ENCODE peak calls at places on chromosome 10, in seven cellular contexts. One of them, this sample, is unnamed.

GRCh38 chr10:7373039-7373438 is 37.8 kb downstream of the SFMBT2 start:
- DNase-seq in D721Med: no peak
- DNase-seq in MM.1S: no peak
- DNase-seq in Calu3: no peak
- DNase-seq in fibroblast of the aortic adventitia: no peak
- DNase-seq in GM12865: no peak
- DNase-seq in HFF-Myc: no peak
- DNase-seq in this sample: no peak

GRCh38 chr10:12720217-12720981 is 281.1 kb downstream of the CCDC3 start:
- DNase-seq in D721Med: no peak
- DNase-seq in HFF-Myc: no peak
- DNase-seq in GM12865: no peak
- DNase-seq in MM.1S: no peak
- DNase-seq in fibroblast of the aortic adventitia: peak
- DNase-seq in Calu3: peak
- DNase-seq in this sample: no peak

GRCh38 chr10:1662361-1663025 is 74.8 kb downstream of the ADARB2 start:
- DNase-seq in HFF-Myc: no peak
- DNase-seq in Calu3: no peak
- DNase-seq in fibroblast of the aortic adventitia: no peak
- DNase-seq in MM.1S: no peak
- DNase-seq in D721Med: no peak
- DNase-seq in GM12865: peak
- DNase-seq in this sample: peak

GRCh38 chr10:95273393-95274312 is 17.1 kb downstream of the PDLIM1 start:
- DNase-seq in Calu3: peak
- DNase-seq in fibroblast of the aortic adventitia: peak
- DNase-seq in GM12865: no peak
- DNase-seq in D721Med: no peak
- DNase-seq in MM.1S: no peak
- DNase-seq in HFF-Myc: peak
- DNase-seq in this sample: no peak

GRCh38 chr10:101000602-101000991 is 989 bp downstream of the LZTS2 start:
- DNase-seq in Calu3: no peak
- DNase-seq in fibroblast of the aortic adventitia: no peak
- DNase-seq in HFF-Myc: no peak
- DNase-seq in GM12865: no peak
- DNase-seq in MM.1S: peak
- DNase-seq in D721Med: no peak
- DNase-seq in this sample: peak

GRCh38 chr10:124161212-124162000 is 68.0 kb upstream of the CHST15 start:
- DNase-seq in HFF-Myc: no peak
- DNase-seq in GM12865: no peak
- DNase-seq in D721Med: no peak
- DNase-seq in fibroblast of the aortic adventitia: no peak
- DNase-seq in MM.1S: no peak
- DNase-seq in Calu3: no peak
- DNase-seq in this sample: no peak

GRCh38 chr10:69958232-69958902 is 94.3 kb upstream of the MACROH2A2 start:
- DNase-seq in D721Med: no peak
- DNase-seq in GM12865: peak
- DNase-seq in HFF-Myc: peak
- DNase-seq in Calu3: peak
- DNase-seq in fibroblast of the aortic adventitia: peak
- DNase-seq in MM.1S: peak
- DNase-seq in this sample: no peak

GRCh38 chr10:78436223-78436575 is 402.5 kb downstream of the RPS24 start:
- DNase-seq in fibroblast of the aortic adventitia: no peak
- DNase-seq in Calu3: no peak
- DNase-seq in D721Med: no peak
- DNase-seq in GM12865: no peak
- DNase-seq in MM.1S: no peak
- DNase-seq in HFF-Myc: no peak
- DNase-seq in this sample: no peak

GRCh38 chr10:67853512-67853911 is 15.5 kb upstream of the DNAJC12 start:
- DNase-seq in GM12865: no peak
- DNase-seq in D721Med: no peak
- DNase-seq in fibroblast of the aortic adventitia: no peak
- DNase-seq in Calu3: no peak
- DNase-seq in MM.1S: no peak
- DNase-seq in HFF-Myc: no peak
- DNase-seq in this sample: no peak

GRCh38 chr10:26215534-26215922 is 1.0 kb upstream of the GAD2 start:
- DNase-seq in fibroblast of the aortic adventitia: no peak
- DNase-seq in HFF-Myc: no peak
- DNase-seq in GM12865: no peak
- DNase-seq in D721Med: no peak
- DNase-seq in MM.1S: no peak
- DNase-seq in Calu3: no peak
- DNase-seq in this sample: no peak

GRCh38 chr10:101763141-101763540 is 12.8 kb downstream of the FGF8 start:
- DNase-seq in fibroblast of the aortic adventitia: no peak
- DNase-seq in HFF-Myc: no peak
- DNase-seq in MM.1S: no peak
- DNase-seq in Calu3: no peak
- DNase-seq in GM12865: no peak
- DNase-seq in D721Med: no peak
- DNase-seq in this sample: peak

GRCh38 chr10:21284301-21284700 is 241.2 kb downstream of the SKIDA1 start:
- DNase-seq in fibroblast of the aortic adventitia: no peak
- DNase-seq in Calu3: no peak
- DNase-seq in HFF-Myc: no peak
- DNase-seq in MM.1S: no peak
- DNase-seq in D721Med: no peak
- DNase-seq in GM12865: no peak
- DNase-seq in this sample: no peak

GRCh38 chr10:30111340-30111980 is 52.1 kb upstream of the JCAD start:
- DNase-seq in Calu3: no peak
- DNase-seq in fibroblast of the aortic adventitia: peak
- DNase-seq in HFF-Myc: peak
- DNase-seq in MM.1S: no peak
- DNase-seq in D721Med: no peak
- DNase-seq in GM12865: no peak
- DNase-seq in this sample: no peak

GRCh38 chr10:45154481-45154880 is 153.8 kb downstream of the ZNF22 start:
- DNase-seq in HFF-Myc: no peak
- DNase-seq in D721Med: no peak
- DNase-seq in fibroblast of the aortic adventitia: no peak
- DNase-seq in MM.1S: no peak
- DNase-seq in GM12865: no peak
- DNase-seq in Calu3: no peak
- DNase-seq in this sample: no peak

GRCh38 chr10:21398549-21399345 is 126.7 kb downstream of the SKIDA1 start:
- DNase-seq in MM.1S: no peak
- DNase-seq in D721Med: no peak
- DNase-seq in HFF-Myc: peak
- DNase-seq in fibroblast of the aortic adventitia: peak
- DNase-seq in GM12865: no peak
- DNase-seq in Calu3: no peak
- DNase-seq in this sample: no peak

GRCh38 chr10:114683593-114683992 is 25.5 kb upstream of the ABLIM1 start:
- DNase-seq in fibroblast of the aortic adventitia: no peak
- DNase-seq in HFF-Myc: no peak
- DNase-seq in GM12865: no peak
- DNase-seq in Calu3: no peak
- DNase-seq in D721Med: no peak
- DNase-seq in MM.1S: no peak
- DNase-seq in this sample: no peak

DNA sequence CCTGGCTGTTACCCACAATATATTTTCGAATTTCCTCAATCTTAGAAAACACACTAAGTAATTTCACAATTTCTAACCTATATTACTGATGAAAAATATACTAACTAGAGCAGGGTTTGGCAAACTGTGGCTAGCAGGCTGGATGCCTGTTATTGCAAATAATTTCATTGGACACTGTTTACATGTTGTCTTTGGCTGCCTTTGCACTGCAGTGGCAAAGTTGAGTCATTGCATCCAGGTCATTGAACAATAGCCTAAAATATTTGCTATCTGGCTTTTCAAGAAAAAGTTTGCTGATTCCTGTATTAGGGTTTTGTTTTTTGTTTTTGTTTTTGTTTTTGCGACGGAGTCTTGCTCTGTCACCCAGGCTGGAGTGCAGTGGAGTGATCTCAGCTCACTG is 47.2 kb downstream of the KIF11 start:
- DNase-seq in fibroblast of the aortic adventitia: peak
- DNase-seq in MM.1S: no peak
- DNase-seq in HFF-Myc: peak
- DNase-seq in Calu3: no peak
- DNase-seq in GM12865: no peak
- DNase-seq in D721Med: no peak
- DNase-seq in this sample: no peak
- TF ChIP-seq CTCF in fibroblast of the aortic adventitia: peak
- TF ChIP-seq CTCF in MM.1S: no peak
- TF ChIP-seq CTCF in HFF-Myc: no peak
- TF ChIP-seq CTCF in Calu3: no peak
- TF ChIP-seq CTCF in GM12865: no peak
- TF ChIP-seq CTCF in D721Med: no peak
- TF ChIP-seq CTCF in this sample: no peak

GRCh38 chr10:33325929-33326328 is 8.5 kb downstream of the NRP1 start:
- DNase-seq in MM.1S: no peak
- DNase-seq in Calu3: no peak
- DNase-seq in GM12865: no peak
- DNase-seq in fibroblast of the aortic adventitia: no peak
- DNase-seq in D721Med: no peak
- DNase-seq in HFF-Myc: no peak
- DNase-seq in this sample: no peak

GRCh38 chr10:33326897-33327296 is 7.6 kb downstream of the NRP1 start:
- DNase-seq in GM12865: no peak
- DNase-seq in MM.1S: no peak
- DNase-seq in Calu3: no peak
- DNase-seq in D721Med: no peak
- DNase-seq in HFF-Myc: no peak
- DNase-seq in fibroblast of the aortic adventitia: no peak
- DNase-seq in this sample: no peak

GRCh38 chr10:33328253-33328652 is 6.2 kb downstream of the NRP1 start:
- DNase-seq in D721Med: no peak
- DNase-seq in HFF-Myc: no peak
- DNase-seq in MM.1S: no peak
- DNase-seq in Calu3: no peak
- DNase-seq in GM12865: no peak
- DNase-seq in fibroblast of the aortic adventitia: no peak
- DNase-seq in this sample: no peak

GRCh38 chr10:33329178-33329577 is 5.3 kb downstream of the NRP1 start:
- DNase-seq in GM12865: no peak
- DNase-seq in fibroblast of the aortic adventitia: no peak
- DNase-seq in HFF-Myc: no peak
- DNase-seq in Calu3: no peak
- DNase-seq in MM.1S: no peak
- DNase-seq in D721Med: no peak
- DNase-seq in this sample: no peak

DNA sequence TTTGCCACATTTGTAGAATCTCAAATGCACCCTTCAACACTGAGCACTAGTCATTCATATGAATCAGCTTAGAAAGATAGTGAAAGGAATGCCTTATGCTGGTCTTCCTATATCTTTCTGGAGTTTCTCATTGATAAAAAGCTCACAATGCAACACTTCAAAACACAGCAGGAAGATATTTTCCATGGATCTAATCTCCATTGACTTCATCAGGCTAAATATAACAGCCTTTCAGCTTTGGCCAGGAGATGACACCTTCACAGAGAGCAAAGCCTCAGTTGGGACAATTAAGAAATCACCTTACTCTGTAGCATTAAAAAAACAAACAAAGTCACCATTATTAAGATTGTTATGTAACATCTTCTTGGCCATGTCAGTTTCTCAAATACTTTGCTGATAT is 6.7 kb downstream of the NRP1 start:
- DNase-seq in fibroblast of the aortic adventitia: peak
- DNase-seq in D721Med: no peak
- DNase-seq in HFF-Myc: no peak
- DNase-seq in Calu3: no peak
- DNase-seq in MM.1S: no peak
- DNase-seq in GM12865: no peak
- DNase-seq in this sample: no peak
- TF ChIP-seq CTCF in fibroblast of the aortic adventitia: peak
- TF ChIP-seq CTCF in D721Med: peak
- TF ChIP-seq CTCF in HFF-Myc: peak
- TF ChIP-seq CTCF in Calu3: no peak
- TF ChIP-seq CTCF in MM.1S: no peak
- TF ChIP-seq CTCF in GM12865: no peak
- TF ChIP-seq CTCF in this sample: no peak

GRCh38 chr10:23439920-23440875 is 1.3 kb downstream of the OTUD1 start:
- DNase-seq in GM12865: peak
- DNase-seq in fibroblast of the aortic adventitia: peak
- DNase-seq in MM.1S: peak
- DNase-seq in D721Med: no peak
- DNase-seq in HFF-Myc: no peak
- DNase-seq in Calu3: peak
- DNase-seq in this sample: peak
- TF ChIP-seq CTCF in GM12865: no peak
- TF ChIP-seq CTCF in fibroblast of the aortic adventitia: no peak
- TF ChIP-seq CTCF in MM.1S: no peak
- TF ChIP-seq CTCF in D721Med: no peak
- TF ChIP-seq CTCF in HFF-Myc: no peak
- TF ChIP-seq CTCF in Calu3: no peak
- TF ChIP-seq CTCF in this sample: no peak

DNA sequence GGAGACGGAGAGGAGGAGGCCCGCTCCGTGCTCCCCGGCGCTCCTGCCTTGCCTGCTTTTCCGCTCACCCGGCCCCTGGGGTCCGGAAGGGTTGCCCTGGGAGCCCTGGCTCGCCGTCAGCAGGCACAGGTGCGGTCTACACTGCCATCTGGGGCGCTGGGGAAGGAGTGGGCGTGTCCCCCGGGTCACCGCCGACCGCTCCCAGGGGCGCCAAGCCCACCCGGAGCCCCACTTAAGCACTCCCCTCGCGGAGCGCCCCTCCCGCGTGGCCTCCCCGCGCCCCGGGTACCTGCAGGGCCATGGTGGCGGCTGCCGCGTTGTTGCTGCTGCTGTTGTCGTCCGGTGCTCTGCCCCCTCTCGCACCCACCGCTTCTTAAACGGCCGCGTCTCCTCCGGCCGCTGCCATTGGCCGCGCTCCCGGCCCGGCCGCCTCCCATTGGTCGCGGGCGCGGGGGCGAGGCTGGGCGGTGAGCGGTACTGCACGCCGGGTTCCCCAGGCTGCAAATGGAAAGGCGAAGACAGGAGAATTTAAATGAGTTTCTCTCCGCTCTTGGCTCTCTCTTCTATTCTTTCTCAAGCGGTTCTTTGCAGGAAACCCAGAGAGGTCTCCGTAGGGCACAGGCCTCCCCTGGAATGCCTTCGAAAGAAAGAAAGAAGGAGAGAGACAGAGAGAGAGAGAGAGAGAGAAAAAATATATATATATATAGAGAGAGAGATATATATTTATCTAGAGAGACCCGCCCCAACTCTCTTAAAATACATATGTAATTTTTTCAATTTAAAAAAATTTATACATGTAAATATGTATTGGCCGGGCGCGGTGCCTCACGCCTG is at the start of gene ACBD7:
- DNase-seq in fibroblast of the aortic adventitia: peak
- DNase-seq in MM.1S: peak
- DNase-seq in D721Med: peak
- DNase-seq in HFF-Myc: no peak
- DNase-seq in Calu3: peak
- DNase-seq in GM12865: peak
- DNase-seq in this sample: peak
- TF ChIP-seq CTCF in fibroblast of the aortic adventitia: peak
- TF ChIP-seq CTCF in MM.1S: peak
- TF ChIP-seq CTCF in D721Med: no peak
- TF ChIP-seq CTCF in HFF-Myc: peak
- TF ChIP-seq CTCF in Calu3: peak
- TF ChIP-seq CTCF in GM12865: peak
- TF ChIP-seq CTCF in this sample: peak

This sample was measured in spleen.